ENCODE peak calls at places on chromosomes 12 and 14, in nine cellular contexts. F is psoas muscle; G is prostate gland; P is Calu3; L is neural crest cell; M is AG09319; E is CD8-positive, alpha-beta T cell; I is mucosa of descending colon; T is fibroblast of pulmonary artery. S is an unnamed sample.

GRCh38 chr12:56988207-56988739 is 18.1 kb downstream of the ZBTB39 start:
- DNase-seq in L (no peak), F (no peak), G (no peak), I (no peak), E (no peak), T (peak), M (no peak), P (no peak), S (peak)

GRCh38 chr12:1481326-1481725 is 113.1 kb downstream of the FBXL14 start:
- DNase-seq in E (no peak), T (no peak), G (no peak), M (no peak), F (no peak), L (no peak), I (no peak), P (no peak), S (no peak)

GRCh38 chr12:129304532-129304931 is 451.3 kb downstream of the GLT1D1 start:
- DNase-seq in I (no peak), E (no peak), T (no peak), L (no peak), M (no peak), F (no peak), G (no peak), P (no peak), S (no peak)

GRCh38 chr12:125004621-125005020 is 11.2 kb downstream of the BRI3BP start:
- DNase-seq in L (no peak), P (no peak), F (no peak), T (no peak), G (no peak), E (no peak), M (no peak), I (no peak), S (no peak)

GRCh38 chr14:36856095-36856878 is 194.6 kb downstream of the PAX9 start:
- DNase-seq in L (no peak), M (peak), T (no peak), I (peak), G (peak), P (peak), F (no peak), E (no peak), S (no peak)

GRCh38 chr12:132445884-132446471 is 44.0 kb upstream of the FBRSL1 start:
- DNase-seq in P (peak), G (peak), L (no peak), F (no peak), E (peak), T (peak), M (peak), I (peak), S (no peak)

GRCh38 chr12:38289396-38289795 is 27.2 kb upstream of the ALG10B start:
- DNase-seq in M (no peak), G (no peak), T (no peak), L (no peak), I (no peak), F (no peak), E (no peak), P (no peak), S (no peak)

GRCh38 chr14:36556811-36557433 is 25.5 kb downstream of the NKX2-8 start:
- DNase-seq in I (peak), P (peak), L (peak), M (no peak), T (peak), F (no peak), E (no peak), G (no peak), S (peak)

GRCh38 chr12:130762319-130762675 is 46.2 kb upstream of the RIMBP2 start:
- DNase-seq in P (no peak), M (no peak), E (no peak), F (no peak), I (no peak), T (no peak), G (no peak), L (no peak), S (no peak)

GRCh38 chr12:122527478-122527944 is 462 bp downstream of the KNTC1 start:
- DNase-seq in E (no peak), G (no peak), P (peak), F (no peak), L (no peak), I (no peak), M (no peak), T (no peak), S (no peak)

GRCh38 chr12:65854629-65855028 is 30.3 kb downstream of the HMGA2 start:
- DNase-seq in M (no peak), L (no peak), P (no peak), T (peak), G (no peak), I (no peak), F (no peak), E (no peak), S (no peak)

GRCh38 chr14:93013368-93013719 is 90.4 kb downstream of the CHGA start:
- DNase-seq in L (no peak), P (no peak), E (no peak), F (no peak), T (peak), I (no peak), G (no peak), M (no peak), S (peak)

GRCh38 chr14:79658224-79658623 is 553.1 kb downstream of the DIO2 start:
- DNase-seq in F (no peak), E (no peak), M (no peak), L (no peak), P (no peak), G (no peak), I (no peak), T (no peak), S (no peak)

GRCh38 chr12:3964404-3964803 is 91.2 kb upstream of the PARP11 start:
- DNase-seq in G (no peak), L (peak), F (no peak), T (no peak), E (no peak), P (no peak), M (no peak), I (no peak), S (peak)

GRCh38 chr12:65510584-65511050 is 232.1 kb downstream of the MSRB3 start:
- DNase-seq in G (no peak), I (peak), L (peak), M (no peak), F (no peak), P (peak), E (no peak), T (peak), S (no peak)

GRCh38 chr12:45034861-45035265 is 16.0 kb downstream of the DBX2 start:
- DNase-seq in M (no peak), F (no peak), P (no peak), E (no peak), I (no peak), T (no peak), G (no peak), L (peak), S (no peak)

GRCh38 chr12:19185262-19185929 is 55.9 kb downstream of the PLEKHA5 start:
- DNase-seq in E (no peak), M (no peak), I (no peak), T (no peak), F (no peak), G (no peak), L (no peak), P (no peak), S (no peak)

GRCh38 chr12:25648460-25648859 is 95.4 kb upstream of the LMNTD1 start:
- DNase-seq in F (peak), E (no peak), M (no peak), G (peak), I (no peak), P (peak), T (peak), L (no peak), S (no peak)

GRCh38 chr14:21846227-21846885 is 172.7 kb upstream of the OR4E1 start:
- DNase-seq in L (peak), F (peak), E (peak), P (peak), M (no peak), I (peak), T (no peak), G (no peak), S (peak)

GRCh38 chr12:113861708-113862312 is 104.3 kb downstream of the RBM19 start:
- DNase-seq in G (no peak), F (no peak), M (no peak), I (no peak), L (no peak), E (no peak), P (no peak), T (no peak), S (peak)

GRCh38 chr14:50607181-50607580 is 47.2 kb downstream of the ATL1 start:
- DNase-seq in E (no peak), T (no peak), F (no peak), G (no peak), L (no peak), I (no peak), P (no peak), M (no peak), S (no peak)

GRCh38 chr12:110370732-110371141 is 32.8 kb downstream of the ANAPC7 start:
- DNase-seq in G (peak), T (no peak), F (no peak), L (no peak), I (no peak), E (no peak), M (no peak), P (no peak), S (peak)

GRCh38 chr12:15253990-15254389 is 32.8 kb upstream of the RERG start:
- DNase-seq in P (no peak), T (no peak), G (no peak), F (no peak), E (no peak), M (no peak), L (no peak), I (no peak), S (no peak)

GRCh38 chr12:47133981-47134380 is 54.2 kb upstream of the AMIGO2 start:
- DNase-seq in P (no peak), F (no peak), G (no peak), L (no peak), E (no peak), T (no peak), I (no peak), M (no peak), S (no peak)

GRCh38 chr12:26704684-26705475 is 128.1 kb downstream of the ITPR2 start:
- DNase-seq in I (no peak), P (no peak), T (peak), M (no peak), L (no peak), E (no peak), F (no peak), G (no peak), S (no peak)

GRCh38 chr12:75812341-75813018 is 219.1 kb downstream of the PHLDA1 start:
- DNase-seq in T (no peak), F (no peak), L (no peak), I (no peak), M (peak), P (no peak), G (no peak), E (no peak), S (no peak)

GRCh38 chr12:30784508-30784907 is 29.8 kb upstream of the CAPRIN2 start:
- DNase-seq in F (no peak), P (no peak), M (no peak), G (no peak), I (no peak), L (no peak), E (no peak), T (no peak), S (no peak)

GRCh38 chr12:27766587-27766986 is 13.4 kb upstream of the KLHL42 start:
- DNase-seq in T (no peak), M (no peak), P (no peak), E (no peak), G (no peak), F (no peak), I (no peak), L (no peak), S (no peak)

GRCh38 chr14:68520637-68521556 is 272.0 kb downstream of the ZFP36L1 start:
- DNase-seq in F (no peak), I (no peak), M (no peak), L (no peak), G (peak), E (no peak), P (peak), T (no peak), S (no peak)

GRCh38 chr14:68523326-68523610 is 269.6 kb downstream of the ZFP36L1 start:
- DNase-seq in P (no peak), L (no peak), M (no peak), T (no peak), I (no peak), F (no peak), G (no peak), E (no peak), S (no peak)

GRCh38 chr14:68522510-68523325 is 270.1 kb downstream of the ZFP36L1 start:
- DNase-seq in L (no peak), I (no peak), M (peak), P (no peak), E (no peak), F (no peak), T (peak), G (no peak), S (no peak)

GRCh38 chr14:68521557-68521901 is 271.3 kb downstream of the ZFP36L1 start:
- DNase-seq in F (no peak), E (no peak), G (no peak), P (no peak), M (no peak), I (no peak), T (no peak), L (no peak), S (no peak)

DNA sequence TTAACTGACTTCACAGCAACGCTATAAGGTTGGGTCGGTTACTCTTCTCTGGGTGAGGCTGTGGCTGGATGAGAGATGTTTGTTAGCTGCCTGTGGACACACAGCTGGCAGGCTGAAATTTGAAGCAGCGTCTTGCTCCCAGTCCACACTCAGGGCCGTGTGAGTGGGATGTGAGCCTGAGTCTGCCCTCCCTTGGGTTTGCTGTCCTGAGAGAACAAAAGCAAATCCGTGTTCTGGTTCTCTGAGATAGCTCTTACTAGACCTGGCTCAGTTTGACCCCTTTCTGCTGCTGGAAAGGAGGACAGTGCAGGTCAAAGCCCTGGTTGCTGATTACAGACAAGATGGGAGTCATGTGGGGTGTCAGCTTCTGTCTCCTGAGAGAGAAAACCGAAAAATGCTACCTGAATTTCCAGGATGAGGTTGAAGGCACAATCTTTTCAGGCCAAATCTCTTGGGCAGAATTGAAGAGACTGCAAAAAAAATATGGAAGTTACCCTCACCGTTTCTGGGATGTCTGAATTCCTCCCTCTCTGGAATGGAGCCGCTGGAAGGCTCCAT is 270.8 kb downstream of the ZFP36L1 start:
- DNase-seq in I (no peak), G (no peak), F (no peak), T (no peak), E (no peak), P (no peak), M (no peak), L (no peak), S (no peak)
- TF ChIP-seq CTCF in I (no peak), G (no peak), F (no peak), T (no peak), E (no peak), P (no peak), M (no peak), L (no peak), S (no peak)

GRCh38 chr14:101289911-101290310 is 271.4 kb upstream of the DIO3 start:
- DNase-seq in P (no peak), G (no peak), M (no peak), L (no peak), I (no peak), T (no peak), E (no peak), F (no peak), S (no peak)
- TF ChIP-seq CTCF in P (no peak), G (no peak), M (no peak), L (no peak), I (no peak), T (no peak), E (no peak), F (no peak), S (no peak)

GRCh38 chr14:78612666-78613065 is 442.5 kb downstream of the NRXN3 start:
- DNase-seq in G (no peak), F (no peak), L (no peak), T (no peak), E (no peak), M (no peak), I (no peak), P (no peak), S (no peak)

GRCh38 chr14:78617735-78618134 is 447.6 kb downstream of the NRXN3 start:
- DNase-seq in L (no peak), F (no peak), I (no peak), E (no peak), T (no peak), G (no peak), M (no peak), P (no peak), S (no peak)

GRCh38 chr14:78611796-78612571 is 441.8 kb downstream of the NRXN3 start:
- DNase-seq in P (no peak), L (no peak), M (no peak), G (no peak), I (no peak), T (no peak), F (no peak), E (no peak), S (no peak)

GRCh38 chr14:78611031-78611430 is 440.9 kb downstream of the NRXN3 start:
- DNase-seq in E (no peak), T (no peak), I (no peak), P (no peak), G (no peak), F (no peak), M (no peak), L (no peak), S (no peak)

GRCh38 chr14:78614651-78615050 is 444.5 kb downstream of the NRXN3 start:
- DNase-seq in P (no peak), E (no peak), F (no peak), L (no peak), T (no peak), I (no peak), M (no peak), G (no peak), S (no peak)
- TF ChIP-seq CTCF in P (no peak), E (no peak), F (no peak), L (no peak), T (no peak), I (no peak), M (no peak), G (no peak), S (no peak)

DNA sequence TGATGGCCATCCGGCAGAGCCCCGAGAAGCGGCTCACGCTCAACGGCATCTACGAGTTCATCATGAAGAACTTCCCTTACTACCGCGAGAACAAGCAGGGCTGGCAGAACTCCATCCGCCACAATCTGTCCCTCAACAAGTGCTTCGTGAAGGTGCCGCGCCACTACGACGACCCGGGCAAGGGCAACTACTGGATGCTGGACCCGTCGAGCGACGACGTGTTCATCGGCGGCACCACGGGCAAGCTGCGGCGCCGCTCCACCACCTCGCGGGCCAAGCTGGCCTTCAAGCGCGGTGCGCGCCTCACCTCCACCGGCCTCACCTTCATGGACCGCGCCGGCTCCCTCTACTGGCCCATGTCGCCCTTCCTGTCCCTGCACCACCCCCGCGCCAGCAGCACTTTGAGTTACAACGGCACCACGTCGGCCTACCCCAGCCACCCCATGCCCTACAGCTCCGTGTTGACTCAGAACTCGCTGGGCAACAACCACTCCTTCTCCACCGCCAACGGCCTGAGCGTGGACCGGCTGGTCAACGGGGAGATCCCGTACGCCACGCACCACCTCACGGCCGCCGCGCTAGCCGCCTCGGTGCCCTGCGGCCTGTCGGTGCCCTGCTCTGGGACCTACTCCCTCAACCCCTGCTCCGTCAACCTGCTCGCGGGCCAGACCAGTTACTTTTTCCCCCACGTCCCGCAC is 1.4 kb downstream of the FOXG1 start:
- DNase-seq in M (no peak), E (no peak), P (no peak), I (no peak), T (no peak), G (no peak), F (peak), L (no peak), S (no peak)
- TF ChIP-seq CTCF in M (no peak), E (no peak), P (no peak), I (no peak), T (no peak), G (no peak), F (no peak), L (no peak), S (no peak)

DNA sequence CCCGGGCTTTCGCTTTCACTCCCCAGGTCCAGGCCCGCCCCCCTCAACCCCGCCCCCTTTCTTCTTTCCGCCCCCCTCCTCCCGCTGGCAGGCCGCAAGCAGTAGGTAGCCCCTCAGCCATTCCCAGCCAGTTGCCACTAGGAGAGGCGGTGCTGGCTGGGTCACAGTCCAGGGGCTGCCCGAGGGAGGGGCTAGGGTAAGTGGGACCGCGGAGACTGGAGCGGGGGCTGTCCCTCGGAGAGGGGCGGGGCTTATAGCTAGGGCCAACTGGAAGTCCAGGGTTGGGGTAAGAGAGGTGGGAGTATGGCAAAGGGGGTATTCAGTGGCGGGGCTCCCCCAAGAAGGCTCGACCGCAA is 190 bp upstream of the PSME2 start:
- DNase-seq in F (peak), P (peak), M (peak), E (peak), T (peak), G (peak), L (peak), I (peak), S (peak)
- TF ChIP-seq CTCF in F (no peak), P (no peak), M (no peak), E (no peak), T (no peak), G (no peak), L (no peak), I (no peak), S (no peak)